ENCODE peak calls at places on chromosomes 6 and 20, in four cellular contexts. M is PC-3, T is BJ, U is esophagus squamous epithelium. J is an unnamed sample. For H3K27me3, the result is how much of the 10 kb centered on the place peaks cover.

GRCh38 chr6:26327450-26328264 is 37.3 kb upstream of the BTN3A2 start:
- DNase-seq in T (no peak), M (peak), U (no peak), J (peak)

GRCh38 chr6:45566882-45567281 is 189.1 kb upstream of the SUPT3H start:
- DNase-seq in M (peak), U (no peak), T (no peak), J (peak)

GRCh38 chr20:63252157-63252780 is 2.0 kb downstream of the NKAIN4 start:
- DNase-seq in T (no peak), M (no peak), U (no peak), J (no peak)

GRCh38 chr6:41021832-41022231 is 17.2 kb downstream of the UNC5CL start:
- DNase-seq in T (peak), U (no peak), M (peak), J (peak)

GRCh38 chr6:93779086-93779858 is 359.9 kb upstream of the EPHA7 start:
- DNase-seq in T (no peak), U (no peak), M (no peak), J (no peak)

GRCh38 chr6:128365520-128366160 is 154.8 kb downstream of the PTPRK start:
- DNase-seq in U (no peak), T (no peak), M (peak), J (peak)

GRCh38 chr20:300345-300744 is 3.0 kb downstream of the ZCCHC3 start:
- DNase-seq in T (no peak), M (no peak), U (no peak), J (no peak)

GRCh38 chr6:82246802-82247633 is 526 bp downstream of the IBTK start:
- DNase-seq in U (no peak), T (no peak), M (peak), J (peak)

GRCh38 chr20:32344835-32345506 is 13.2 kb upstream of the ASXL1 start:
- DNase-seq in U (no peak), T (no peak), M (peak), J (no peak)

GRCh38 chr6:111573892-111574800 is 31.5 kb downstream of the TRAF3IP2 start:
- DNase-seq in U (no peak), M (peak), T (no peak), J (peak)

GRCh38 chr20:8265588-8265987 is 133.5 kb downstream of the PLCB1 start:
- DNase-seq in T (no peak), M (no peak), U (no peak), J (no peak)

GRCh38 chr6:90170601-90171000 is 126.0 kb downstream of the BACH2 start:
- DNase-seq in M (no peak), U (no peak), T (no peak), J (no peak)

GRCh38 chr6:130019796-130020105 is 1.4 kb downstream of the L3MBTL3 start:
- DNase-seq in U (no peak), M (no peak), T (no peak), J (no peak)

GRCh38 chr6:53869964-53870363 is 75.2 kb downstream of the LRRC1 start:
- DNase-seq in M (no peak), U (no peak), T (no peak), J (no peak)

GRCh38 chr6:45574885-45575284 is 197.2 kb upstream of the SUPT3H start:
- DNase-seq in U (no peak), M (no peak), T (no peak), J (peak)

GRCh38 chr20:1945134-1945618 is 48.7 kb downstream of the PDYN start:
- DNase-seq in U (no peak), M (no peak), T (no peak), J (no peak)

GRCh38 chr6:42194056-42194455 is 700 bp downstream of the GUCA1B start:
- DNase-seq in U (no peak), T (no peak), M (no peak), J (no peak)

GRCh38 chr20:19830351-19830750 is 72.3 kb downstream of the RIN2 start:
- DNase-seq in U (no peak), T (no peak), M (no peak), J (no peak)

GRCh38 chr20:19628570-19629134 is 129.4 kb upstream of the RIN2 start:
- DNase-seq in T (no peak), U (no peak), M (peak), J (peak)

GRCh38 chr6:102114402-102114801 is 720.9 kb downstream of the GRIK2 start:
- DNase-seq in U (no peak), M (peak), T (no peak), J (peak)

GRCh38 chr20:4805663-4806449 is 84.1 kb downstream of the PRND start:
- DNase-seq in T (no peak), M (no peak), U (no peak), J (no peak)

GRCh38 chr6:162934844-162935243 is 207.1 kb downstream of the PACRG start:
- DNase-seq in U (no peak), T (no peak), M (no peak), J (no peak)

GRCh38 chr6:35449287-35449881 is 2.8 kb upstream of the FANCE start:
- DNase-seq in U (no peak), T (no peak), M (peak), J (peak)

DNA sequence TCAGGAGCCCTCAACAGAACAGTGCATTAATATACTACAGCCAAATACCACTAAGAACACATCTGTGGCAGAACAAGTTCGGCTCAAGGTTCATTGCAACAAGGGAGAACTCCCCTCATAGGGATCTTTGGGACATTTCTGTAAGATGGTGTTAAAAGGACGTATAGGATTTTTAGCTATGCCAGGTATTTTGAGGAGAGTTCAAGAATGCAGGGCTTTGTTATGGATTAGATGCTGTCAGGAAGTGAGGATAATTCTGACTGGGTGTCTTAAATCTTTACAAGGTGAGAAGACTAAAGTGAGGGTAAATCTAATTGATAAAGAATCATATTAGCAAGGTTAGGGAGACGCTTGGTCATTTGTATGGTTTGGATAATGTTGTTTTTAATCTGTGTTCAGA is 83.7 kb upstream of the AHI1 start:
- DNase-seq in U (no peak), M (no peak), T (no peak), J (no peak)
- H3K27me3 ChIP-seq in U (under half), M (under half), T (under half), J (under half)

GRCh38 chr6:32982084-32982701 is 13.8 kb downstream of the BRD2 start:
- DNase-seq in U (no peak), M (peak), T (no peak), J (peak)

GRCh38 chr6:32983493-32983848 is 15.1 kb downstream of the BRD2 start:
- DNase-seq in U (no peak), T (no peak), M (no peak), J (no peak)

GRCh38 chr6:32983964-32984638 is 15.7 kb downstream of the BRD2 start:
- DNase-seq in M (no peak), U (no peak), T (no peak), J (peak)

GRCh38 chr6:32984639-32985389 is 16.4 kb downstream of the BRD2 start:
- DNase-seq in T (no peak), U (peak), M (peak), J (peak)

DNA sequence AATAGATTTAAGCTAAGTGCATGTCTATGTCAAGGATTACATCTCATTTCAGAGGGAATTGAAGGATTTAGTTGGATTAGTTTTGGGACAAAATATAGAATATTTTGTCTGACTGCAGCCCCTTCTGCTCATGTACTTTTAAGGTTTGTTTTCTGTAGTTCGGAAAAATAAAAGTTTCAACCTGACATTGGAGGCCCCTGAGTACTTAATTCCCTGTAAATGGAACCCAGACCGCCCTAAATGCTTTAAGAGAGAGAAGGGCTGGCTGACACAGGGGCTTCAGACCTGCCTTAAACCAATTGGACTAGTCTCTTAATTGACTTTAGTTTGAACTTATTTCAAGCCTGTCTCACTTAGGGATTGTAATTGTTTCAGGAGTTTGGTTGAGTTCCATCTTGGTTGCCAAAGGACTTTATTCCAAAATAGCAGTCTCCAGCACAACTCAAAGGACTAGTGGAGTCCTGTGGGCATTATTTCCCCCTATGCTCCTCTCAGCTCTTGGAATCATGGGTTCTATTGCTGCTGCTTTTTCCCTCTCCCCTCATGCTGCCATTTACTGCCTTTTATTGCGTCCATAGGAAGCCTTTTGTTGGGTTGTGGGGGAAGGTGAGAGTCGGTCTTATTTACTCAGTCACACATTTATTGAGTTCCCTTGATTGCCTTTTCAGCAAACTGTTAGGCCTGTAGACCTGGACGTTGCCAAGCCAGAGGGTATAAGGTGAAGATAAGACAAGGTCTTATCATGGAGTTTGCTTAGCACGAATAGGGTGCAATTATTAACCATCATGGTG is 14.5 kb downstream of the BRD2 start:
- DNase-seq in M (no peak), U (no peak), T (no peak), J (no peak)
- H3K27me3 ChIP-seq in M (under half), U (under half), T (under half), J (under half)

GRCh38 chr20:25078662-25079061 is 3.3 kb downstream of the VSX1 start:
- DNase-seq in U (no peak), M (no peak), T (no peak), J (no peak)

GRCh38 chr20:25073544-25073943 is 8.4 kb downstream of the VSX1 start:
- DNase-seq in M (no peak), T (no peak), U (no peak), J (no peak)

GRCh38 chr20:25076731-25077609 is 5.0 kb downstream of the VSX1 start:
- DNase-seq in M (peak), T (no peak), U (no peak), J (peak)

GRCh38 chr20:25077610-25078169 is 4.3 kb downstream of the VSX1 start:
- DNase-seq in M (no peak), U (no peak), T (no peak), J (no peak)

GRCh38 chr20:25076201-25076600 is 5.7 kb downstream of the VSX1 start:
- DNase-seq in U (no peak), T (no peak), M (peak), J (no peak)
- H3K27me3 ChIP-seq in U (under half), T (under half), M (under half), J (under half)

DNA sequence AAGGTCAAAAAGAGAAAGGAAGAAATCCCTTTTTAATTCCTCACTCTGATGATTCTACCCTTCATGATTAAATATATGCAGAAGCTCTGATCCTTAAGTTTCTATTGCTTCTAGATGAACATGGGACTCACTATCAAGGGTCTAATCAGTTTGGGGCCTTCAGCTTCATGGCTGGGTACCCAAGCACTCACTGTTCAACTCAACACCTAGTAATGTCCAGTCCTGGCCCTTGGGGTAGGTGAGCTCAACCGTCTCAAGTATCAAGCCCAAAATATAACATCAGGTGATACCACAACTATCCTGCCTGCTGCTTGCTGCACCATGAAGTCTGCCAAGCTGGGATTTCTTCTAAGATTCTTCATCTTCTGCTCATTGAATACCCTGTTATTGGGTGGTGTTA is at the start of gene SPINT4:
- DNase-seq in M (no peak), T (no peak), U (no peak), J (no peak)
- H3K27me3 ChIP-seq in M (under half), T (under half), U (under half), J (under half)

DNA sequence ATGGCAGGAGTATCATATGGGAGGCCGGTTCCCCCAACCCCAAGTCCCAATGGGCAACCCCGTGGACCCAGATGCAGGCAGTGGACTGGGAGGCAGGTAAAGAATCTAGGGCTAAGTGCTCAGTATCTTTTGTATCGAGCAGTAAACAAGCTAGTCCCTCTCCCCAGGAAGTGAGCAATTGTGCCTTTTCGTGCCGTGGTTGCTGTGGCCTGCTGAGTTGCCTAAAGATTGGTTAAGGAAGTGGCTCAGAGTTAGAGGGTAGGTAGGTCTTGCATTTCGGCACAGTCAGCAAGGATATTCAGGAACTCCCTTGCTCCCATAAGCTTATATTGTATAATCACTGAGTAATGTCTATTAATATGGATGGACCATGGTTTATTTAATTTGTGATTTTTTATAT is 1.3 kb upstream of the DNAH8 start:
- DNase-seq in T (no peak), U (no peak), M (peak), J (peak)
- H3K27me3 ChIP-seq in T (under half), U (under half), M (under half), J (under half)

GRCh38 chr20:21699216-21699508 is 6.3 kb upstream of the PAX1 start:
- DNase-seq in U (no peak), T (no peak), M (no peak), J (no peak)
- H3K27me3 ChIP-seq in U (under half), T (under half), M (half or more), J (under half)

GRCh38 chr6:132596201-132596600 is 6.7 kb upstream of the TAAR5 start:
- DNase-seq in U (no peak), M (no peak), T (no peak), J (no peak)

GRCh38 chr6:132598473-132598872 is 8.9 kb upstream of the TAAR5 start:
- DNase-seq in U (no peak), T (no peak), M (peak), J (peak)
- H3K27me3 ChIP-seq in U (under half), T (under half), M (under half), J (under half)

DNA sequence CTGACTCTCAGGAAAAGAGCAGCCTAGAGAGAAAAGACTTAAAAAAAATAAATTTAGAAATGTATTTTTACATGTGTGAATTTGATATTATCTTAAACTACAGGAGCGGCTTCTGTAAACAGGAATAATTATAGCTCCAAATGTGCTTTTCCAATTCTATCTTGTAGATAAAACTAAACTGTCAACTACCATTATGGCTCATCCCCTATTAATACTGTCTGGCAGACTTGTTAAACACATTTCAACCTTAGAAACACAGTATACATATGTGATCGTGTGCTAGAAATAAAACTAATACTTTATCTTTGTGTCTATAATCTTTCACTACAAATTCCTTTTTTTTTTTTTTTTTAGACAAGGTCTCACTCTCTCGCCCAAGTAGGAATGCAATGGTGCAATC is 75.8 kb downstream of the CNKSR3 start:
- DNase-seq in M (no peak), U (no peak), T (no peak), J (no peak)
- H3K27me3 ChIP-seq in M (under half), U (under half), T (under half), J (under half)

DNA sequence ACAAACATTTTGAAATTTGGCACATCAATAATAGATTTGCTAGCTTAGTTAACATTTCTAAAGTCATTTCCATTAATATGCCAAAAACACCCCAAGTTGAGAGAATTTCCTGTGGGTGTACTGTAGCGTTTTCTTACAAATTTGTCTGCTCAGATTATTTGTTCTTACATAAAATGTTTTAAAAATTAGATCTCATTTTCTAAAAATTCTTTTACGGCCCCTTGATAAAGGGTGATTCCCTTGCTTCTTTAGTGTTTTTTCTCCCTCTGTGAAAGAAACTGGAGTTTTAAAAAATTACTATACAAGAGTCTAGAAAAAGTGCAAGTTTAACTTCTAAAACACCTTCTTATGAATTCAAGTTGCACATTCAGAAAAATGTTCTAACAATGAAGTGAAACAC is 3.2 kb downstream of the NKX2-4 start:
- DNase-seq in M (no peak), T (no peak), U (no peak), J (no peak)
- H3K27me3 ChIP-seq in M (under half), T (under half), U (under half), J (under half)

DNA sequence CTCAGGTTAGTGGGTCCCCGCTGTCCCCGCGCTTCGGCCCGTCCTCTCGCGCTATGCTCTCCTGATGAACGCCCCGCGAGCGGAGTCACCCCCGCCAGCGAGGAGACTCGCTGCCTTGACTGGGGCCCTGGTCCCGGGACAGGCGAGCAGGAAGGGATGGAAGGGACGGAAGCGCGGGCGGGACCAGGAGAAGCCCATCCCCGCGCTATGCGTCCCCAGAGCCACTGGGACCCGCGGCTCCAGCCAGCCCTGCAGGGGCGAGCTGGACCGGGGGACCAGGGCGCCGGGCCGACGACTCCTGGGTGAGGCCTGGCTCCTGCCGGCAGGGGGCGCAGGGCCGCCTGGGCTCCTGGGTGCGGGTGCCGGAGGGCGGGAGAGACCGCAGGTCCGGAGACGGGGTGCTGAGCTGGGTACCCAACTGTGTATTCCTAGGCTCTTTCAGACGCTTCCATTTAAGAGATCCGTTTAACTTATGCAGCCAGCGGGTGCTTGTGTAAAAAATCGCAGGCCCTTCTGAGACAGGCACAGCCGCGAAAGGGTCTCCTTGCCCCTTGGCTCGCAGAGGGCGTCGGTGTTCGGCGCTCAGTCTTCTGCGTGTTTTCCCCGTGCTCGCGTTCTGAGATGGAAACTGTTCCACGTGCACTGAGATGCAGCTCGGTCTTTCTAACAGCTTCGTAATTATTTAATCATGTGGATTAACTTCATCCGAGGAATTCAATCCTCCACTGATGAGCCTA is 580 bp upstream of the SYCP2 start:
- DNase-seq in U (no peak), M (peak), T (no peak), J (peak)
- H3K27me3 ChIP-seq in U (under half), M (under half), T (under half), J (under half)